ENCODE peak calls at places on chromosomes 2 and 18, in seven cellular contexts. H is AG09319; C is activated CD8-positive, alpha-beta memory T cell treated with anti-CD3 and anti-CD28 coated beads, Interleukin-2, amount 50 U/mL, for 48 hours; J is GM23338; K is right cardiac atrium; R is germinal center; I is foreskin melanocyte. A is an unnamed sample.

GRCh38 chr2:20049631-20050030 is 1.8 kb downstream of the LAPTM4A start:
- DNase-seq in C (no peak), H (no peak), J (peak; percentile 48), I (no peak), R (no peak), K (no peak), A (no peak)

GRCh38 chr18:25097119-25098114 is 254.5 kb downstream of the ZNF521 start:
- DNase-seq in C (no peak), J (no peak), I (no peak), R (no peak), H (no peak), K (no peak), A (no peak)

GRCh38 chr2:180077295-180077906 is 70.3 kb upstream of the CWC22 start:
- DNase-seq in C (no peak), J (peak; percentile 48), K (no peak), R (no peak), H (peak; percentile 1), I (peak; percentile 3), A (no peak)

GRCh38 chr2:30446602-30447148 is 371 bp upstream of the LCLAT1 start:
- DNase-seq in C (no peak), J (peak; percentile 21), H (no peak), I (no peak), R (no peak), K (no peak), A (no peak)

GRCh38 chr18:61901334-61901986 is 8.7 kb upstream of the RNF152 start:
- DNase-seq in H (no peak), K (no peak), J (peak; percentile 91), I (no peak), C (no peak), R (peak; percentile 68), A (peak; percentile 50)

GRCh38 chr2:134183679-134184078 is 70.2 kb upstream of the MGAT5 start:
- DNase-seq in K (no peak), H (no peak), I (no peak), C (no peak), R (no peak), J (no peak), A (no peak)

GRCh38 chr2:230011617-230012016 is 57.1 kb downstream of the SLC16A14 start:
- DNase-seq in C (no peak), J (no peak), K (no peak), I (no peak), R (no peak), H (no peak), A (no peak)

GRCh38 chr18:73768043-73768442 is 379.6 kb downstream of the FBXO15 start:
- DNase-seq in I (no peak), J (no peak), K (no peak), C (no peak), R (no peak), H (no peak), A (no peak)

GRCh38 chr2:44655401-44655864 is 286.1 kb upstream of the SIX3 start:
- DNase-seq in R (no peak), H (no peak), I (peak; percentile 8), C (no peak), K (no peak), J (no peak), A (no peak)

GRCh38 chr18:58911766-58912165 is 47.1 kb downstream of the ZNF532 start:
- DNase-seq in R (no peak), K (peak; percentile 33), J (peak; percentile 57), I (no peak), C (no peak), H (no peak), A (no peak)

GRCh38 chr2:233247744-233248143 is 3.7 kb upstream of the ATG16L1 start:
- DNase-seq in I (no peak), J (no peak), K (no peak), R (no peak), H (no peak), C (no peak), A (peak; percentile 58)

GRCh38 chr2:167454036-167454435 is 565.8 kb downstream of the XIRP2 start:
- DNase-seq in I (no peak), R (no peak), C (no peak), H (no peak), K (no peak), J (no peak), A (no peak)

GRCh38 chr2:85899284-85899683 is 10.5 kb upstream of the ST3GAL5 start:
- DNase-seq in J (no peak), K (no peak), R (no peak), I (no peak), H (no peak), C (no peak), A (no peak)

GRCh38 chr2:234974501-234975385 is 22.9 kb downstream of the SH3BP4 start:
- DNase-seq in K (peak; percentile 58), H (peak; percentile 58), I (no peak), C (no peak), J (no peak), R (no peak), A (no peak)

GRCh38 chr2:46329803-46330775 is 32.9 kb downstream of the EPAS1 start:
- DNase-seq in J (no peak), H (no peak), R (no peak), I (peak; percentile 75), C (no peak), K (no peak), A (no peak)

GRCh38 chr2:26214759-26215158 is 29.7 kb downstream of the HADHA start:
- DNase-seq in C (no peak), I (no peak), H (no peak), J (no peak), R (no peak), K (no peak), A (no peak)

GRCh38 chr2:67445652-67446268 is 48.6 kb downstream of the ETAA1 start:
- DNase-seq in J (no peak), K (no peak), R (no peak), H (no peak), I (no peak), C (no peak), A (no peak)

GRCh38 chr2:231927566-231927890 is 1.3 kb upstream of the NPPC start:
- DNase-seq in K (no peak), C (no peak), R (no peak), I (no peak), J (no peak), H (no peak), A (no peak)

GRCh38 chr18:40676676-40677075 is 1278.4 kb upstream of the PIK3C3 start:
- DNase-seq in J (no peak), H (no peak), C (no peak), K (no peak), I (no peak), R (no peak), A (no peak)

GRCh38 chr2:215847718-215848117 is 165.6 kb downstream of the MREG start:
- DNase-seq in H (no peak), R (no peak), C (no peak), K (no peak), J (no peak), I (no peak), A (no peak)

GRCh38 chr2:66334237-66335054 is 100.5 kb upstream of the MEIS1 start:
- DNase-seq in H (no peak), K (no peak), I (no peak), J (peak; percentile 45), C (no peak), R (no peak), A (no peak)